ENCODE peak calls at places on chromosome 19, in four cellular contexts. One of them, this sample, is unnamed.
A peak's percentile ranks its signal among the peaks of the same experiment; 100 is the strongest.

GRCh38 chr19:1126984-1127760 is 23.4 kb downstream of the GPX4 start:
- DNase-seq in A549: no peak
- DNase-seq in K562: no peak
- DNase-seq in HepG2: no peak
- DNase-seq in this sample: no peak

GRCh38 chr19:1386945-1387683 is 3.4 kb downstream of the NDUFS7 start:
- DNase-seq in A549: no peak
- DNase-seq in HepG2: no peak
- DNase-seq in K562: no peak
- DNase-seq in this sample: no peak

GRCh38 chr19:24054044-24054935 is 32.7 kb upstream of the ZNF254 start:
- DNase-seq in HepG2: peak; percentile 66
- DNase-seq in K562: no peak
- DNase-seq in A549: peak; percentile 78
- DNase-seq in this sample: peak; percentile 95

GRCh38 chr19:748274-748598 is 2.7 kb upstream of the MISP start:
- DNase-seq in A549: no peak
- DNase-seq in HepG2: no peak
- DNase-seq in K562: peak; percentile 41
- DNase-seq in this sample: no peak

GRCh38 chr19:49635530-49636229 is 4.3 kb downstream of the RRAS start:
- DNase-seq in HepG2: no peak
- DNase-seq in K562: no peak
- DNase-seq in A549: peak; percentile 50
- DNase-seq in this sample: peak; percentile 50

GRCh38 chr19:17506745-17507144 is 4.7 kb upstream of the PGLS start:
- DNase-seq in A549: no peak
- DNase-seq in K562: no peak
- DNase-seq in HepG2: no peak
- DNase-seq in this sample: no peak

GRCh38 chr19:56566904-56567273 is 379 bp upstream of the ZNF470 start:
- DNase-seq in K562: no peak
- DNase-seq in HepG2: no peak
- DNase-seq in A549: peak; percentile 66
- DNase-seq in this sample: no peak

GRCh38 chr19:35195822-35196221 is 32.7 kb downstream of the FAM187B start:
- DNase-seq in HepG2: no peak
- DNase-seq in K562: no peak
- DNase-seq in A549: no peak
- DNase-seq in this sample: no peak

GRCh38 chr19:10776900-10777650 is 58.9 kb downstream of the TMED1 start:
- DNase-seq in A549: no peak
- DNase-seq in K562: no peak
- DNase-seq in HepG2: no peak
- DNase-seq in this sample: no peak

GRCh38 chr19:482186-483041 is 13.9 kb upstream of the MADCAM1 start:
- DNase-seq in HepG2: no peak
- DNase-seq in A549: no peak
- DNase-seq in K562: peak; percentile 6
- DNase-seq in this sample: no peak

GRCh38 chr19:46634045-46634655 is 1.9 kb downstream of the GNG8 start:
- DNase-seq in K562: peak; percentile 94
- DNase-seq in HepG2: no peak
- DNase-seq in A549: peak; percentile 96
- DNase-seq in this sample: peak; percentile 64

GRCh38 chr19:42412223-42412622 is 15.0 kb downstream of the LIPE start:
- DNase-seq in A549: no peak
- DNase-seq in HepG2: no peak
- DNase-seq in K562: no peak
- DNase-seq in this sample: no peak

GRCh38 chr19:55585658-55586339 is 5.2 kb upstream of the ZNF579 start:
- DNase-seq in K562: no peak
- DNase-seq in HepG2: peak; percentile 76
- DNase-seq in A549: peak; percentile 61
- DNase-seq in this sample: peak; percentile 63

GRCh38 chr19:39557791-39558622 is 18.0 kb upstream of the EID2 start:
- DNase-seq in K562: no peak
- DNase-seq in A549: no peak
- DNase-seq in HepG2: peak; percentile 58
- DNase-seq in this sample: peak; percentile 11
- TF ChIP-seq MAZ in K562: no peak
- TF ChIP-seq MAZ in A549: no peak
- TF ChIP-seq MAZ in HepG2: no peak
- TF ChIP-seq MAZ in this sample: no peak

GRCh38 chr19:39415111-39416046 is 2.9 kb downstream of the PLEKHG2 start:
- DNase-seq in HepG2: no peak
- DNase-seq in K562: no peak
- DNase-seq in A549: peak; percentile 36
- DNase-seq in this sample: no peak
- TF ChIP-seq MAZ in HepG2: no peak
- TF ChIP-seq MAZ in K562: no peak
- TF ChIP-seq MAZ in A549: no peak
- TF ChIP-seq MAZ in this sample: peak; percentile 44

GRCh38 chr19:3207466-3208242 is 16.8 kb upstream of the CELF5 start:
- DNase-seq in HepG2: no peak
- DNase-seq in A549: no peak
- DNase-seq in K562: peak; percentile 60
- DNase-seq in this sample: no peak

GRCh38 chr19:3208317-3209207 is 15.9 kb upstream of the CELF5 start:
- DNase-seq in A549: no peak
- DNase-seq in HepG2: no peak
- DNase-seq in K562: no peak
- DNase-seq in this sample: no peak

GRCh38 chr19:3210347-3211017 is 14.0 kb upstream of the CELF5 start:
- DNase-seq in A549: peak; percentile 35
- DNase-seq in HepG2: peak; percentile 29
- DNase-seq in K562: peak; percentile 69
- DNase-seq in this sample: no peak

GRCh38 chr19:3213159-3213558 is 11.3 kb upstream of the CELF5 start:
- DNase-seq in K562: no peak
- DNase-seq in A549: no peak
- DNase-seq in HepG2: no peak
- DNase-seq in this sample: no peak

DNA sequence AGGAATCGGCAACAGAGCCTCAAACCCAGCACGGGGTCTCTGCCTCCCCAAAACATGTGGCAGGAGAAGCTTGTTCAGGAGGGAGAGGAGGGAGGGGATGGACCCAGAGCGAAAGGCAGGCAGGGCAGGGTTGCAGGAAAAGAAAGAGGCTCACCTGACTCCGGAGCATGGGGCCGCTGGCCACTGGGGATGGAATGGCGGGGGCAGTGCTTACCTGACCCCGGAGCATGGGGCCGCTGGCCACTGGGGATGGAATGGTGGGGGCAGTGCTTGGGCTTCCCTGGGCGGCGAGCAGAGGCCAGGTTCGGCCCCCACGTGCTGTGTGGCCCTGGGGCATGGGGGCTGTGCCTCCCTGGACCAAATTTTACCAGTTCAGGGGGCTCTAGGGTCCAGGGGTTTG is 13.3 kb upstream of the CELF5 start:
- DNase-seq in K562: no peak
- DNase-seq in A549: no peak
- DNase-seq in HepG2: no peak
- DNase-seq in this sample: no peak
- TF ChIP-seq MAZ in K562: no peak
- TF ChIP-seq MAZ in A549: no peak
- TF ChIP-seq MAZ in HepG2: no peak
- TF ChIP-seq MAZ in this sample: no peak

GRCh38 chr19:48258350-48258749 is 2.6 kb upstream of the CARD8 start:
- DNase-seq in A549: no peak
- DNase-seq in K562: peak; percentile 65
- DNase-seq in HepG2: no peak
- DNase-seq in this sample: no peak

GRCh38 chr19:48252625-48253024 is 3.1 kb downstream of the CARD8 start:
- DNase-seq in A549: no peak
- DNase-seq in K562: peak; percentile 50
- DNase-seq in HepG2: no peak
- DNase-seq in this sample: no peak

GRCh38 chr19:48254529-48254970 is 1.2 kb downstream of the CARD8 start:
- DNase-seq in HepG2: no peak
- DNase-seq in A549: no peak
- DNase-seq in K562: no peak
- DNase-seq in this sample: no peak

GRCh38 chr19:48253999-48254398 is 1.7 kb downstream of the CARD8 start:
- DNase-seq in HepG2: no peak
- DNase-seq in K562: no peak
- DNase-seq in A549: no peak
- DNase-seq in this sample: no peak

GRCh38 chr19:48255376-48256303 is at the start of gene CARD8:
- DNase-seq in HepG2: peak; percentile 88
- DNase-seq in K562: peak; percentile 93
- DNase-seq in A549: peak; percentile 93
- DNase-seq in this sample: peak; percentile 88
- TF ChIP-seq MAZ in HepG2: no peak
- TF ChIP-seq MAZ in K562: peak; percentile 56
- TF ChIP-seq MAZ in A549: no peak
- TF ChIP-seq MAZ in this sample: no peak